ENCODE peak calls at places on chromosomes 2 and 18, in ten cellular contexts. C, S, Z, K, X, N, Q, W, M and A are unnamed samples.

GRCh38 chr18:1103567-1103966 is 198.9 kb downstream of the ADCYAP1 start:
- DNase-seq in Q (no peak), S (no peak), W (no peak), Z (no peak), K (no peak), C (no peak), X (no peak), M (no peak), N (no peak), A (no peak)

GRCh38 chr2:238123991-238124470 is 14.4 kb upstream of the KLHL30 start:
- DNase-seq in Z (no peak), C (no peak), W (no peak), Q (no peak), N (no peak), X (no peak), S (no peak), M (no peak), K (no peak), A (peak)

GRCh38 chr2:166314022-166314759 is 61.6 kb downstream of the SCN9A start:
- DNase-seq in M (no peak), X (no peak), K (peak), C (no peak), Z (peak), Q (no peak), W (no peak), S (no peak), N (no peak), A (no peak)

GRCh38 chr2:106108351-106108750 is 85.8 kb downstream of the UXS1 start:
- DNase-seq in C (no peak), Q (no peak), Z (no peak), X (no peak), M (no peak), N (no peak), K (no peak), S (no peak), W (no peak), A (no peak)

GRCh38 chr18:10377956-10378355 is 76.5 kb upstream of the APCDD1 start:
- DNase-seq in Q (no peak), M (no peak), C (no peak), W (no peak), N (no peak), Z (peak), K (no peak), S (no peak), X (no peak), A (no peak)

GRCh38 chr2:149089068-149089467 is 50.6 kb downstream of the LYPD6B start:
- DNase-seq in W (no peak), M (no peak), S (no peak), Z (no peak), C (no peak), X (no peak), K (no peak), N (no peak), Q (no peak), A (no peak)

GRCh38 chr2:50746526-50746925 is 285.4 kb downstream of the NRXN1 start:
- DNase-seq in Q (peak), Z (no peak), S (peak), M (no peak), N (no peak), X (peak), K (no peak), W (no peak), C (peak), A (no peak)

GRCh38 chr2:37527362-37527761 is 144.1 kb downstream of the CDC42EP3 start:
- DNase-seq in M (no peak), X (no peak), K (no peak), N (no peak), S (no peak), Q (no peak), W (peak), C (no peak), Z (no peak), A (no peak)

GRCh38 chr18:62578980-62579511 is 56.2 kb downstream of the ZCCHC2 start:
- DNase-seq in S (no peak), N (no peak), W (no peak), Z (no peak), X (no peak), K (no peak), Q (no peak), M (no peak), C (no peak), A (no peak)

GRCh38 chr2:127231130-127231865 is 11.2 kb upstream of the CYP27C1 start:
- DNase-seq in M (no peak), S (no peak), W (no peak), C (no peak), Q (no peak), Z (no peak), X (no peak), N (no peak), K (no peak), A (no peak)

GRCh38 chr18:55781481-55781957 is 193.5 kb upstream of the TCF4 start:
- DNase-seq in W (no peak), Z (peak), M (no peak), K (no peak), N (no peak), C (peak), Q (peak), X (peak), S (no peak), A (no peak)

GRCh38 chr2:196453613-196454047 is 185.9 kb upstream of the CCDC150 start:
- DNase-seq in C (peak), W (peak), Q (peak), M (peak), N (no peak), K (peak), X (peak), S (peak), Z (peak), A (no peak)

GRCh38 chr2:160427629-160428424 is 65.8 kb downstream of the RBMS1 start:
- DNase-seq in Z (peak), C (no peak), M (peak), K (no peak), W (peak), N (no peak), X (peak), S (no peak), Q (no peak), A (no peak)

GRCh38 chr2:240913810-240914644 is 7.9 kb downstream of the CROCC2 start:
- DNase-seq in W (peak), N (peak), Z (no peak), X (peak), Q (peak), M (peak), K (no peak), S (no peak), C (peak), A (no peak)

GRCh38 chr2:503288-503999 is 173.8 kb downstream of the TMEM18 start:
- DNase-seq in C (no peak), N (no peak), Z (no peak), K (no peak), S (no peak), W (no peak), Q (no peak), M (no peak), X (no peak), A (no peak)

GRCh38 chr2:164840458-164840929 is 1.1 kb downstream of the COBLL1 start:
- DNase-seq in K (no peak), N (peak), C (peak), Q (peak), W (peak), S (no peak), Z (no peak), X (no peak), M (no peak), A (no peak)

DNA sequence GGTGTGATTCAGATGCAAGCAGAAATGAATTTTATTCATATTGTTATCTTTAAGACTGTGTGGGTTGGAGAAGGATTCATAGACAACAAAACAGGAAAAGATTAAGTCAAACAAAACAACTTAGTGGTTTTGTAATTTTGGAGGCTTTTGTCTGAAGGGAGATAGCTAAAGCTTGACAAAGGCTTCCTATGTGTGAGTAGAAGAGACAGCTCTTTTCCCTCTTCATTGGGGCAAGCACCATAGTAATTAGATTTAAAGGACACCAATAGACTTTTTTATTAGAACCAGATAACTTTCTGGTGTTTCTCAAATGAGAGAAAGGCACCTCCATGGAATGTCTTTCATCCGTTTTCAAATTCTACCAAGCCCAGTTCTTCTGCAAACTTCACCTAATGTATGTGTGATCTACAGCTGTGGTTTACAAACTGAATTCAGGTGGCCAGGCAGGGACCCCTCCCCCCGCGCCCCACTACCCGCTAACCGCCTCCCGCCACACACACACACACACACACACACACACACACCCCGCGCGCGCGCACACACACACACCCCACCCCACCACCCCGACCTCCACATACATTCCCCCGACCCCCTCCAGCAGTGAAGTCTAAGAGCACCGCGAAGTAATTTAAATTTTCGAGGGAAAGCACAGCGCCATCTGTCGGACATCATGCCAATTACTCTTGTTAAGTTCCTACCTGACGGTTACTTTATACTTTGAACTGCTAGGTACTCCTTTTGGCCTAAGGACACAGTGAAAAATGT is 31.7 kb upstream of the PPP1R1C start:
- DNase-seq in Z (peak), C (peak), K (no peak), W (peak), S (peak), X (peak), N (no peak), M (peak), Q (peak), A (no peak)
- TF ChIP-seq CTCF in Z (peak), C (peak), K (peak), W (peak), S (peak), X (peak), N (peak), M (peak), Q (no peak), A (peak)

GRCh38 chr2:61176755-61177726 is 15.1 kb downstream of the C2orf74 start:
- DNase-seq in Z (peak), X (peak), K (peak), S (peak), N (peak), W (peak), C (peak), Q (peak), M (peak), A (peak)
- TF ChIP-seq CTCF in Z (no peak), X (no peak), K (no peak), S (no peak), N (no peak), W (no peak), C (no peak), Q (no peak), M (no peak), A (peak)

GRCh38 chr2:31386648-31387047 is 27.9 kb downstream of the XDH start:
- DNase-seq in W (no peak), X (no peak), Q (peak), S (no peak), K (no peak), M (no peak), Z (no peak), N (no peak), C (peak), A (no peak)
- TF ChIP-seq CTCF in W (no peak), X (no peak), Q (no peak), S (peak), K (no peak), M (no peak), Z (no peak), N (no peak), C (peak), A (peak)

GRCh38 chr2:144152817-144153271 is 367.1 kb downstream of the ZEB2 start:
- DNase-seq in K (no peak), C (peak), X (no peak), W (no peak), N (no peak), S (no peak), Q (no peak), Z (no peak), M (no peak), A (no peak)
- TF ChIP-seq CTCF in K (no peak), C (no peak), X (no peak), W (no peak), N (no peak), S (no peak), Q (no peak), Z (no peak), M (no peak), A (peak)